ENCODE peak calls at places on chromosome 5, in seven cellular contexts. Y is NCI-H460, K is NCI-H1105 treated with DMSO at 0.1 percent for 48 hours, V is K562, B is HuH-7, O is AML-193, A is kidney tubule cell. N is an unnamed sample.
A peak's percentile ranks its signal among the peaks of the same experiment; 100 is the strongest.

GRCh38 chr5:31811210-31811609 is 172.3 kb downstream of the PDZD2 start:
- DNase-seq in O (no peak), B (no peak), A (peak; percentile 86), Y (peak; percentile 26), K (no peak), V (no peak), N (peak; percentile 32)

GRCh38 chr5:174775071-174775470 is 50.7 kb downstream of the MSX2 start:
- DNase-seq in Y (no peak), K (no peak), A (peak; percentile 20), V (no peak), O (no peak), B (no peak), N (no peak)

GRCh38 chr5:57887851-57888621 is 405.4 kb upstream of the ACTBL2 start:
- DNase-seq in K (peak; percentile 21), Y (peak; percentile 85), A (peak; percentile 78), O (peak; percentile 6), B (peak; percentile 15), V (no peak), N (peak; percentile 17)

GRCh38 chr5:51386916-51387853 is 3.9 kb downstream of the ISL1 start:
- DNase-seq in B (no peak), A (no peak), O (no peak), K (no peak), V (no peak), Y (no peak), N (no peak)

GRCh38 chr5:112210430-112211005 is 208.6 kb downstream of the EPB41L4A start:
- DNase-seq in O (no peak), V (no peak), B (peak; percentile 10), A (peak; percentile 49), Y (peak; percentile 28), K (peak; percentile 19), N (peak; percentile 73)

GRCh38 chr5:61686491-61687257 is 354.6 kb downstream of the ZSWIM6 start:
- DNase-seq in Y (no peak), B (no peak), K (no peak), A (no peak), V (no peak), O (no peak), N (no peak)

GRCh38 chr5:99037668-99038067 is 108.9 kb upstream of the CHD1 start:
- DNase-seq in B (no peak), K (no peak), A (no peak), Y (no peak), V (no peak), O (no peak), N (no peak)

GRCh38 chr5:189486-189885 is 1.8 kb upstream of the LRRC14B start:
- DNase-seq in A (no peak), V (no peak), K (no peak), B (no peak), Y (no peak), O (no peak), N (no peak)

GRCh38 chr5:14809369-14810144 is 62.0 kb downstream of the ANKH start:
- DNase-seq in K (no peak), V (no peak), A (peak; percentile 84), B (no peak), O (peak; percentile 45), Y (peak; percentile 64), N (no peak)

GRCh38 chr5:65803699-65804426 is 81.9 kb downstream of the NLN start:
- DNase-seq in K (no peak), B (no peak), V (no peak), A (no peak), Y (no peak), O (peak; percentile 19), N (no peak)

GRCh38 chr5:169160405-169160901 is 140.5 kb downstream of the SLIT3 start:
- DNase-seq in K (no peak), B (no peak), Y (no peak), V (peak; percentile 11), A (peak; percentile 53), O (no peak), N (no peak)

GRCh38 chr5:43121565-43122484 is 1.1 kb downstream of the ZNF131 start:
- DNase-seq in Y (peak; percentile 13), V (peak; percentile 34), O (peak; percentile 60), B (peak; percentile 36), K (peak; percentile 65), A (peak; percentile 71), N (peak; percentile 72)